ENCODE peak calls at places on chromosome 22, in ten cellular contexts. B is fibroblast of pulmonary artery, F is endothelial cell, A is AG04449, T is endodermal cell, X is WTC11, S is fibroblast of the aortic adventitia, Q is CD14-positive monocyte, L is HFFc6, N is astrocyte. O is an unnamed sample.

GRCh38 chr22:35489225-35489624 is 51.4 kb upstream of the RASD2 start:
- DNase-seq in F (no peak), Q (no peak), L (no peak), T (no peak), N (no peak), B (no peak), S (no peak), X (no peak), A (no peak), O (peak)

GRCh38 chr22:42688241-42688913 is 32.3 kb downstream of the A4GALT start:
- DNase-seq in X (peak), S (peak), B (peak), T (peak), L (peak), N (peak), Q (no peak), F (peak), A (peak), O (peak)

GRCh38 chr22:29520851-29521250 is 32.7 kb downstream of the THOC5 start:
- DNase-seq in T (no peak), B (peak), X (no peak), L (peak), N (peak), A (peak), Q (no peak), F (no peak), S (peak), O (no peak)

GRCh38 chr22:45104313-45104712 is 59.4 kb upstream of the NUP50 start:
- DNase-seq in N (no peak), Q (no peak), T (no peak), X (no peak), S (no peak), L (no peak), F (no peak), A (no peak), B (no peak), O (no peak)

GRCh38 chr22:45552580-45553332 is 50.1 kb downstream of the FBLN1 start:
- DNase-seq in A (peak), X (no peak), N (peak), T (peak), Q (no peak), B (peak), F (peak), L (peak), S (peak), O (peak)

GRCh38 chr22:33565580-33565995 is 354.7 kb downstream of the LARGE1 start:
- DNase-seq in N (no peak), B (no peak), S (no peak), L (no peak), F (no peak), Q (no peak), A (no peak), X (no peak), T (no peak), O (no peak)

GRCh38 chr22:22343603-22344276 is 99.2 kb downstream of the VPREB1 start:
- DNase-seq in Q (peak), L (no peak), B (no peak), S (no peak), F (no peak), T (no peak), X (no peak), A (no peak), N (no peak), O (no peak)

GRCh38 chr22:32701021-32701420 is 100.5 kb upstream of the TIMP3 start:
- DNase-seq in S (peak), T (no peak), F (no peak), N (peak), Q (no peak), B (no peak), L (no peak), A (no peak), X (no peak), O (no peak)

GRCh38 chr22:25172153-25172552 is 27.5 kb upstream of the CRYBB3 start:
- DNase-seq in T (no peak), F (no peak), N (no peak), Q (no peak), B (no peak), A (no peak), X (no peak), L (no peak), S (no peak), O (no peak)

GRCh38 chr22:33018232-33018864 is 39.8 kb downstream of the SYN3 start:
- DNase-seq in B (peak), Q (no peak), F (peak), N (no peak), L (peak), T (peak), A (no peak), S (peak), X (peak), O (peak)

GRCh38 chr22:50710886-50711285 is 27.1 kb upstream of the ACR start:
- DNase-seq in L (no peak), A (no peak), X (no peak), F (no peak), Q (no peak), T (no peak), S (no peak), N (no peak), B (no peak), O (peak)

GRCh38 chr22:25393121-25393805 is 171.2 kb upstream of the GRK3 start:
- DNase-seq in Q (no peak), X (no peak), S (no peak), T (no peak), N (no peak), A (no peak), B (no peak), L (no peak), F (no peak), O (no peak)

GRCh38 chr22:42928969-42929837 is 72.1 kb upstream of the ARFGAP3 start:
- DNase-seq in L (no peak), T (peak), F (no peak), B (peak), Q (peak), S (peak), X (no peak), A (no peak), N (no peak), O (no peak)

GRCh38 chr22:24807284-24807950 is 1.4 kb downstream of the SGSM1 start:
- DNase-seq in F (peak), B (peak), S (no peak), Q (no peak), X (no peak), T (peak), L (no peak), A (no peak), N (no peak), O (peak)

GRCh38 chr22:32991353-32992115 is 66.6 kb downstream of the SYN3 start:
- DNase-seq in X (no peak), A (no peak), L (peak), B (peak), Q (no peak), N (no peak), S (peak), F (no peak), T (no peak), O (peak)

GRCh38 chr22:50507421-50507990 is at the start of gene LMF2:
- DNase-seq in X (peak), Q (peak), S (no peak), A (no peak), T (peak), B (no peak), N (no peak), L (peak), F (peak), O (peak)

GRCh38 chr22:50691521-50691920 is 18.9 kb downstream of the SHANK3 start:
- DNase-seq in S (peak), L (peak), F (no peak), Q (peak), A (no peak), T (peak), X (no peak), B (peak), N (no peak), O (no peak)

GRCh38 chr22:23386245-23386631 is 193.9 kb downstream of the IGLL1 start:
- DNase-seq in T (no peak), B (no peak), L (no peak), F (no peak), N (no peak), X (no peak), A (no peak), Q (no peak), S (no peak), O (no peak)
- TF ChIP-seq CTCF in T (no peak), B (no peak), L (peak), F (no peak), N (no peak), X (no peak), A (no peak), Q (peak), S (no peak), O (peak)

DNA sequence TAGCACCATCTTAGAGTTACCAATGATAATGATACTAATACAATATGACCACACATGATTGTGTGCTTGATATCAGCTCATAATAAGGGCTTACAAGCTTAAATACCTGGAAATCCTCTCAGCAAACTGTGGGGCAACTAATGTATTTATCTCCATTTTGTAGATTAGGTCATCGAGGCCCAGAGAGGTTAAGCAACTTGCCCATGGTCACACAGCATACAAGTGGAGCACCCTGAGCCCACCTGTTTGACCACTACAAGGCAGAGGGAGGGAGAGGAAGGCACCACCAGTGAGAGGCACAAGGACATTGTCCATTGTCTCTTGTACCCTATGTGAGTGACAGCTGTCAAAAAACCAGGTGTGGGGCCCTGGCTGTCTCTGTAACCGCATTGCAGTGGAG is 123.7 kb downstream of the MIAT start:
- DNase-seq in X (no peak), B (no peak), L (no peak), F (no peak), Q (no peak), T (no peak), N (no peak), S (no peak), A (no peak), O (no peak)
- TF ChIP-seq CTCF in X (no peak), B (no peak), L (no peak), F (no peak), Q (no peak), T (no peak), N (no peak), S (no peak), A (no peak), O (no peak)

DNA sequence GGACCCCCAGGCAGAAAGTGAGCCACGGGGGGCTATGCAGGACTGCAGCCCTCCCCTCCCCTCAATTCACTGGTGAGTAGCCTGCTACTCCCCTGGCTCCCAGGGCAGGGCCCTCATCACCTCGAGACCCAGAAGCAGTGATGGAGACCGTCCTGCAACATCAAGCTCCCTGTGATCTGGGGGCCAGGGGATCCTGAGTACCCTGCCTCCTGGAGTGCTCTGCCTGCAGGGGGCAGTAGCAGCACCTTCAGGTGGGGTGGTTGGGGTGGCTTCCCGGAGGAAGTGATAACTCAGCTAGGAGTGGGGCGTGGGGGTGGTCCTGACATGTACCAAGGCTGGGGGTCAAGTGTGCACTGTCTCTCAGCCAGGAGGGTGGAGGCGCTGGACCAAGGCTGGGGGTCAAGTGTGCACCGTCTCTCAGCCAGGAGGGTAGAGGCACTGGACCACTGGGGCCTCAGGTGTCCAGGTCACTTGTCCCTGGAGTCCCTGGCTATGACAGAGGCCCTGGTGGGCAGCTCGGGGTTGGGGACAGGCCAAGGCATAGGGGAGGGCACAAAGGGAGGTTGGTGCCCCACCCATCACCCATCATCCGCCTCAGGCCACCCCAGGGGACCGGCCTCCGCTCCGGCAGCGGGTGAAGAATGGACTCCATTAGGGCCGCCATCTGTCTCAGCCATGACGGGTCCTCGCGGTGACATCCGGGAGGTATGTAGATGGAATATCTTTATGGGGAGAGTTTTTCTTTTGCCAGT is 9.4 kb downstream of the RTN4R start:
- DNase-seq in B (no peak), A (no peak), F (peak), S (no peak), X (peak), L (no peak), Q (no peak), N (no peak), T (no peak), O (no peak)
- TF ChIP-seq CTCF in B (peak), A (peak), F (peak), S (peak), X (peak), L (peak), Q (peak), N (peak), T (peak), O (peak)

GRCh38 chr22:37278261-37278660 is 4.0 kb upstream of the CYTH4 start:
- DNase-seq in X (no peak), T (no peak), S (no peak), B (no peak), F (no peak), N (no peak), L (no peak), A (no peak), Q (no peak), O (no peak)
- TF ChIP-seq CTCF in X (no peak), T (no peak), S (no peak), B (no peak), F (no peak), N (no peak), L (no peak), A (no peak), Q (no peak), O (no peak)

DNA sequence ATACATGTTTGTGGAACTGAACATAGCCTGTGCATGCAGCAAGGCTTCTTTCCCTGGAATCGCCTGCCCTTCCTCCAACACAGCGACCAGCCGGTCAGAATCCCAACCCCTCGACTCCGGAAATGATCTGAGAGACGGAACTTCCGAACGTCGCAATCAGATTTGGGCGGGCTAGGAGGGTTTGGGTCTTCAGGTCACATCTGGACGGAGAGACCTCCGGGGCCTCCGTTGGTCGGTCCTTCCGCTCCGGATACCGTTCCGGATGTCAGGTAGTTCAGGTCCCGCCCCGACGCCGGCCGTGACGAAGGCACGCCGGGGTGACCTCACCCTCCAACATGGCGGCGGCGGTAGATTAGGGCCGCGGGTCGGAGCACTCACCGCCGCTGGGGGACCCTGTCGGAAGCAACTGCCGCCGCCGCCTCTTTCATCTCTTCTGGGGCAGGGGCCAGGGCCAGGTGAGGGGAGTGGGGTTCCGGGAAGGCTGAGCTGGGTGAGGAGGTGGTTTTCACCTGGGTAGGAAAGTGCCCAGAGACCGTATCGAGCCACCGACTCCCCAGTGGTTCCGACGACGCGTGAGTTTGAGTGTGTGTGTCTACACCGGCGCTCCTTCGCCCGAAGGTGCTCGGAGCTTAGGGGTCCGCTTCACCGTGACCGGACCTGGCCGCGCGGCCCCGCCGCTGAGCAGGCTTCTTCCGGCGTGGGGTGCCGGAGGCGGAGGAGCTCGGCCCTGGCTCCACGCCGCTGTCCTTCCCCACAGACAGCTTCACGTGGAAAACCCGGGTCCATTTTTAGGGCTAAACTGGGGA is at the start of gene BCL2L13:
- DNase-seq in N (peak), A (no peak), Q (peak), B (peak), S (peak), T (peak), X (peak), L (peak), F (peak), O (peak)
- TF ChIP-seq CTCF in N (no peak), A (no peak), Q (no peak), B (no peak), S (peak), T (peak), X (no peak), L (peak), F (no peak), O (no peak)

GRCh38 chr22:31036671-31037550 is 44.2 kb upstream of the SMTN start:
- DNase-seq in N (no peak), T (no peak), S (peak), B (no peak), F (no peak), Q (no peak), A (peak), X (no peak), L (peak), O (no peak)
- TF ChIP-seq CTCF in N (no peak), T (no peak), S (no peak), B (no peak), F (no peak), Q (no peak), A (peak), X (no peak), L (peak), O (no peak)

GRCh38 chr22:40236131-40236665 is 58.5 kb downstream of the TNRC6B start:
- DNase-seq in Q (no peak), X (no peak), F (no peak), B (no peak), N (no peak), A (no peak), T (no peak), L (no peak), S (no peak), O (no peak)
- TF ChIP-seq CTCF in Q (no peak), X (no peak), F (no peak), B (no peak), N (no peak), A (no peak), T (no peak), L (no peak), S (no peak), O (no peak)

DNA sequence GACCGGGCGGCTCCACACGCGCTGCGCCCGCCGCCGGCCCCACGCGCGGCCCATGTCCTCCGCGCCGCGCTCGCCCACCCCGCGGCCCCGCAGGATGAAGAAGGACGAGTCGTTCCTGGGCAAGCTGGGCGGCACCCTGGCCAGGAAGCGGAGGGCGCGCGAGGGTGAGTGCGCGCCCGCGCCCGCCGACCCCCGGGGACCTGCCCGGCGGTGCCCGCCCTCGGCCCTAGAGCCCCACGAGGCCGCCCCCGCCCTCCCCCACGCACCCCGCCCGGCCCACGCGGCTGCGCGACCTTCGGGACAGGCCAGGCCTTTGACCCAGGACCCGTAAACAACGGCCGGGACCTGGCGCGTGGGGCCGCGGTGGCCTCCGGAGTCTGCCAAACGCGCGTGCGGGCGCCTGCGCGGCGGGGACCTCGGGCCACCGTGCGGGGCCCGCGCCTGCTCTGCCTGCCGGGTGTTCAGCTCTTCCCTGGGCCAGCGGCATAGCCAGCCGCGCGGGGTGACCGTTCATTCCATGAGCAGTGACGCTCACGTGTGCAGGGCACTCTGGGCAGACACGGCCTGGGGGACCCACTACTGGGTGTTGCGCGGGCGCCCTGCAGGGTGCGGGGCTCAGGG is at the start of gene PARVB:
- DNase-seq in Q (no peak), A (no peak), S (peak), F (peak), N (no peak), T (peak), L (no peak), B (no peak), X (peak), O (peak)
- TF ChIP-seq CTCF in Q (no peak), A (no peak), S (no peak), F (no peak), N (no peak), T (no peak), L (no peak), B (no peak), X (no peak), O (no peak)

GRCh38 chr22:48973694-48974041 is 854.0 kb downstream of the BRD1 start:
- DNase-seq in N (no peak), L (no peak), F (no peak), X (no peak), A (no peak), Q (no peak), S (no peak), T (no peak), B (no peak), O (no peak)

GRCh38 chr22:48972979-48973693 is 854.5 kb downstream of the BRD1 start:
- DNase-seq in F (no peak), T (peak), X (no peak), S (no peak), L (no peak), Q (no peak), B (no peak), A (no peak), N (no peak), O (no peak)

GRCh38 chr22:48968201-48968959 is 859.3 kb downstream of the BRD1 start:
- DNase-seq in X (peak), L (no peak), N (no peak), F (peak), S (no peak), Q (peak), T (peak), B (no peak), A (no peak), O (no peak)
- TF ChIP-seq CTCF in X (peak), L (peak), N (no peak), F (peak), S (no peak), Q (no peak), T (peak), B (no peak), A (peak), O (no peak)